ENCODE peak calls at places on chromosomes 1 and 21, in four cellular contexts. L is stimulated activated CD8-positive, alpha-beta memory T cell treated with anti-CD3 and anti-CD28 coated beads, Interleukin-4, amount 100 ng/mL, for 24 hours; A is PC-9; F is iris pigment epithelial cell. Y is an unnamed sample.

GRCh38 chr1:51301152-51301843 is 29.1 kb downstream of the TTC39A start:
- DNase-seq in F (no peak), L (no peak), A (no peak), Y (no peak)

GRCh38 chr1:79592707-79593106 is 586.2 kb upstream of the ADGRL4 start:
- DNase-seq in F (no peak), L (no peak), A (no peak), Y (no peak)

GRCh38 chr1:154483941-154484803 is 17.8 kb upstream of the TDRD10 start:
- DNase-seq in A (peak; percentile 83), F (peak; percentile 90), L (no peak), Y (no peak)

GRCh38 chr1:43129334-43129733 is 42.8 kb downstream of the EBNA1BP2 start:
- DNase-seq in F (no peak), A (no peak), L (no peak), Y (no peak)

GRCh38 chr21:43304621-43305335 is 122.2 kb downstream of the SIK1 start:
- DNase-seq in F (no peak), A (no peak), L (no peak), Y (no peak)

GRCh38 chr1:243482237-243483022 is 226.6 kb downstream of the SDCCAG8 start:
- DNase-seq in A (no peak), F (peak; percentile 82), L (no peak), Y (no peak)

GRCh38 chr1:10694633-10695627 is 101.5 kb downstream of the CASZ1 start:
- DNase-seq in F (peak; percentile 69), A (peak; percentile 58), L (peak; percentile 64), Y (peak; percentile 60)

GRCh38 chr21:15617968-15618367 is 111.8 kb upstream of the USP25 start:
- DNase-seq in L (no peak), F (peak; percentile 83), A (peak; percentile 57), Y (no peak)

GRCh38 chr1:4447778-4448360 is 206.5 kb upstream of the AJAP1 start:
- DNase-seq in A (no peak), F (no peak), L (no peak), Y (no peak)

GRCh38 chr1:47487826-47488450 is 50.1 kb downstream of the FOXD2 start:
- DNase-seq in A (peak; percentile 82), L (no peak), F (no peak), Y (no peak)

GRCh38 chr1:210653771-210654170 is 325.1 kb downstream of the HHAT start:
- DNase-seq in L (no peak), A (no peak), F (no peak), Y (peak; percentile 7)

GRCh38 chr1:47819503-47819888 is 177.7 kb downstream of the TRABD2B start:
- DNase-seq in L (no peak), F (no peak), A (no peak), Y (no peak)

GRCh38 chr1:11882814-11883538 is 24.2 kb upstream of the NPPB start:
- DNase-seq in F (no peak), A (no peak), L (no peak), Y (no peak)

GRCh38 chr21:32386195-32386870 is 6.5 kb downstream of the URB1 start:
- DNase-seq in A (no peak), F (peak; percentile 36), L (no peak), Y (no peak)